ENCODE peak calls at places on chromosome 5, in six cellular contexts. Q, P, B, W, L and Z are unnamed samples.

GRCh38 chr5:152404494-152404893 is 585 bp downstream of the NMUR2 start:
- DNase-seq in P (no peak), W (no peak), L (no peak), Q (peak), B (no peak), Z (no peak)

GRCh38 chr5:172897691-172898512 is 61.3 kb upstream of the RPL26L1 start:
- DNase-seq in P (no peak), B (peak), Q (no peak), W (peak), L (peak), Z (peak)

GRCh38 chr5:61687371-61687770 is 355.3 kb downstream of the ZSWIM6 start:
- DNase-seq in P (no peak), L (no peak), W (no peak), Q (no peak), B (peak), Z (no peak)

GRCh38 chr5:161373345-161373707 is 173.2 kb downstream of the GABRB2 start:
- DNase-seq in W (no peak), Q (no peak), L (no peak), P (no peak), B (no peak), Z (no peak)

GRCh38 chr5:153896701-153897100 is 142.0 kb downstream of the FAM114A2 start:
- DNase-seq in B (peak), W (no peak), Q (no peak), L (peak), P (no peak), Z (peak)

GRCh38 chr5:89735108-89735507 is 674.4 kb downstream of the CETN3 start:
- DNase-seq in P (no peak), L (no peak), Q (no peak), B (peak), W (no peak), Z (peak)

GRCh38 chr5:81759632-81760005 is 8.7 kb upstream of the SSBP2 start:
- DNase-seq in W (no peak), Q (no peak), B (no peak), P (no peak), L (no peak), Z (no peak)

GRCh38 chr5:100131161-100131560 is 404.0 kb upstream of the FAM174A start:
- DNase-seq in B (peak), P (no peak), Q (no peak), W (no peak), L (no peak), Z (no peak)

GRCh38 chr5:98964621-98965020 is 35.8 kb upstream of the CHD1 start:
- DNase-seq in P (no peak), Q (no peak), L (no peak), B (no peak), W (no peak), Z (no peak)

GRCh38 chr5:152269533-152269932 is 135.5 kb downstream of the NMUR2 start:
- DNase-seq in W (no peak), P (no peak), Q (no peak), B (no peak), L (no peak), Z (no peak)

GRCh38 chr5:90866333-90866732 is 307.7 kb downstream of the ADGRV1 start:
- DNase-seq in P (no peak), Q (no peak), L (no peak), B (peak), W (no peak), Z (peak)

GRCh38 chr5:39665328-39665727 is 240.5 kb upstream of the DAB2 start:
- DNase-seq in L (no peak), B (no peak), Q (no peak), P (no peak), W (no peak), Z (no peak)

GRCh38 chr5:139194486-139194885 is 3.7 kb downstream of the SIL1 start:
- DNase-seq in Q (no peak), P (no peak), W (no peak), B (no peak), L (no peak), Z (no peak)

GRCh38 chr5:170787216-170787615 is 3.7 kb downstream of the GABRP start:
- DNase-seq in W (no peak), P (no peak), L (no peak), Q (no peak), B (no peak), Z (no peak)

GRCh38 chr5:107428303-107428761 is 242.4 kb downstream of the EFNA5 start:
- DNase-seq in P (no peak), B (peak), W (no peak), L (no peak), Q (no peak), Z (no peak)

GRCh38 chr5:88776692-88777091 is 106.3 kb downstream of the MEF2C start:
- DNase-seq in Q (no peak), L (no peak), B (no peak), W (no peak), P (no peak), Z (no peak)

DNA sequence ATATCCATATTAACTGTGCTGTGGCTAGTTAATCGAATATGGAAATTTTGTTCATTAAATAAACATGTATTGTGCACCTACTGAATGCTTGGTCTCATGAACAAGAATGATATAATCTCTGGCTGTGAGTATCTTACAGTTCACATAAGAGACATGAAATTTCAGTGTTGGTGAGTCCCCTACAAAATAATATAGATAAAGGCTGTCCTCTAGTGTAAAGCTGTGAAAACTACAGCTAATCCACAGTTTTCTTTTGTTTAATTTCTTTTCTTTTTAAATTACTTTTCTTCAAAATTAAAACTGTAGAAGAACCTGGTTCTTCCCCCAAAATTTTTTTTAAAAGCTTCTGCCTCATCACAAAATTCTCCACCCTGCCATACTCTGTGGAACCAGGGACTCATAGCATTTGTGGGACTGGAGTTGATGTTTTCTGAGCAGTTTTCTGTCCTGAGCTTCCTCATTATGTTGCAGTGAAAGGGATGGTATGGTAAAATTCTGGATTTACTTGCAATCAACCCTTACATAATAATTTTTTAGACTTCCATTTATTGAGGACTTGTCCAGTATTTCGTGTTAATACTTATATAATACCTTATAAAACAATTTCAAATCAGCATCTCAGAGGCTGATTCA is 135.0 kb downstream of the STK32A start:
- DNase-seq in Q (no peak), W (no peak), P (no peak), L (no peak), B (no peak), Z (peak)
- TF ChIP-seq CTCF in Q (peak), W (no peak), P (peak), L (peak), B (peak), Z (peak)

DNA sequence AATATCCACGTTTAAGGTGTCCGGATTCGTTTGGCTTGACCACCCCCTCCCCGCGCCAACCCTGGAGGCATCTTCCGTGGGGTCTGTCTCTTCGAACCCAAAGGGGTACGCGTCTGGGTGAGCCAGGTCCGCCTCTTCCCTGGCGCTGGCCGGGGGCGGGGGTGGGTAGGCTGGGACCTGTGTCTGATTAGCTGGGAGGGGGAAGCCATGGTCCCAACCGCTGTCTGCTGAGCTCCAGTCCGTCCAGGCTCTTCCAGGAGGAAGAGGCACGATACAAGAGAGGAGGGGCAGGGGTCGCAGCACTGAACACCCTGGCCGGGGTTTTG is at the start of gene LVRN:
- DNase-seq in W (no peak), Q (no peak), P (no peak), B (no peak), L (no peak), Z (no peak)
- H3K4me3 ChIP-seq in W (peak), Q (peak), P (peak), B (peak), L (peak), Z (peak)

DNA sequence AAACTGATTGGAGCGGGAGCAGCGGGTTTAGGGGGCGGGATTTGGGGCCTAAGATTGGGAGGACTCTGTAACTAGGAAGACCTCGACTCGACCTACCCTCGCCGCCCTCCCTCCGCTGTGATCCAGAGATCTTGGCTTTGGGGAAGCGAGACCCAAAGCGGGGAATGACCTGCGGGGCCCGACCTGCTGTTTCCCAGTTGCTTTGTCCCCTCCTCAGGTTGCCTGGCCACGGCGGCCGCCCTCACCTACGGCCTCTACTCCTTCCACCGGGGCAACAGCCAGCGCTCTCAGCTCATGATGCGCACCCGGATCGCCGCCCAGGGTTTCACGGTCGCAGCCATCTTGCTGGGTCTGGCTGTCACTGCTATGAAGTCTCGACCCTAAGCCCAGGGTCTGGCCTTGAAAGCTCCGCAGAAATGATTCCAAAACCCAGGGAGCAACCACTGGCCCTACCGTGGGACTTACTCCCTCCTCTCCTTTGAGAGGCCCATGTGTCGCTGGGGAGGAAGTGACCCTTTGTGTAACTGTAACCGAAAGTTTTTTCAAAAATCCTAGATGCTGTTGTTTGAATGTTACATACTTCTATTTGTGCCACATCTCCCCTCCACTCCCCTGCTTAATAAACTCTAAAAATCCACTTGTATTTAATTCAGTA is 690 bp downstream of the HIGD2A start:
- DNase-seq in W (no peak), L (no peak), Q (no peak), B (no peak), P (no peak), Z (no peak)
- TF ChIP-seq CTCF in W (no peak), L (no peak), Q (no peak), B (no peak), P (no peak), Z (no peak)

GRCh38 chr5:34587355-34588241 is 68.5 kb upstream of the RAI14 start:
- DNase-seq in W (no peak), L (peak), P (no peak), Q (no peak), B (peak), Z (peak)
- H3K4me3 ChIP-seq in W (no peak), L (no peak), P (no peak), Q (no peak), B (peak), Z (no peak)

GRCh38 chr5:18216016-18216415 is 581.8 kb downstream of the TAF11L14 start:
- DNase-seq in L (peak), B (no peak), Q (no peak), W (no peak), P (no peak), Z (no peak)
- TF ChIP-seq CTCF in L (no peak), B (no peak), Q (no peak), W (no peak), P (no peak), Z (no peak)

DNA sequence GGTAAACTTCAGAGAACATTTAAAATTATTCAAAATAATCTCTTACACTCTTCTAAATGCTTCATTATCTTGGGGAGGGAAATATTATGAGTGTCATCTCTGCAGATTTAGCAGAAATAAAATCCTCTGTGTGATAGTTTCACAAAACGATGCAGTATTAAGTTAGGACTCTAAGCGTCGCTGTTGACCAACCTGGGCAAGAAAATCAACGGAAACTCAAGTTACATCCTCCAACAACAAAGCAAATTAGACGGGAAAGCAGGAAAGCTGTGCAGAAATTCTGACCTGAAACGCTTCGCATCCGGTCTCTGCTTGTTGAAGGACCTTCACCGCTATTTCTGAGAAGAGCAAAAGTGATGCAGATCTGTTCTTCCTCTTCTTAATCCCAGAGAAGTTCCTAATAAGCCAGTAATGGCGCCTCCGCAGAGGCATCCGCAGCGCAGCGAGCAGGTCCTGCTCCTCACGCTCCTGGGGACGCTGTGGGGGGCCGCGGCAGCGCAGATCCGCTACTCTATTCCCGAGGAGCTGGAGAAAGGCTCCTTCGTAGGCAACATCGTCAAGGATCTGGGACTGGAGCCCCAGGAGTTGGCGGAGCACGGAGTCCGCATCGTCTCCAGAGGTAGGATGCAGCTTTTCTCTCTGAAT is at the start of gene PCDHGA6:
- DNase-seq in B (peak), L (no peak), P (no peak), Q (no peak), W (no peak), Z (peak)
- H3K4me3 ChIP-seq in B (peak), L (peak), P (peak), Q (no peak), W (peak), Z (peak)

GRCh38 chr5:169114466-169114865 is 186.5 kb downstream of the SLIT3 start:
- DNase-seq in W (no peak), L (no peak), P (no peak), B (no peak), Q (no peak), Z (no peak)

GRCh38 chr5:169121631-169122420 is 179.1 kb downstream of the SLIT3 start:
- DNase-seq in P (no peak), Q (no peak), W (no peak), B (peak), L (peak), Z (peak)

GRCh38 chr5:169115725-169116124 is 185.2 kb downstream of the SLIT3 start:
- DNase-seq in B (no peak), P (no peak), Q (no peak), W (no peak), L (no peak), Z (no peak)

GRCh38 chr5:169119287-169120048 is 181.5 kb downstream of the SLIT3 start:
- DNase-seq in W (no peak), L (no peak), P (no peak), Q (no peak), B (no peak), Z (no peak)

GRCh38 chr5:169116961-169117461 is 183.9 kb downstream of the SLIT3 start:
- DNase-seq in P (no peak), W (no peak), B (no peak), Q (no peak), L (no peak), Z (peak)
- TF ChIP-seq CTCF in P (no peak), W (no peak), B (no peak), Q (no peak), L (peak), Z (peak)